ENCODE peak calls at places on chromosomes 3 and 15, in ten cellular contexts. One of them, this sample, is unnamed.

GRCh38 chr3:86923071-86923476 is 67.9 kb downstream of the VGLL3 start:
- DNase-seq in breast epithelium: no peak
- DNase-seq in epithelial cell of esophagus: peak
- DNase-seq in AG04450: peak
- DNase-seq in A549: peak
- DNase-seq in right cardiac atrium: no peak
- DNase-seq in neural progenitor cell: no peak
- DNase-seq in left ventricle myocardium inferior: no peak
- DNase-seq in choroid plexus epithelial cell: peak
- DNase-seq in uterus: no peak
- DNase-seq in this sample: no peak

GRCh38 chr15:38886315-38887163 is 321.9 kb upstream of the RASGRP1 start:
- DNase-seq in breast epithelium: no peak
- DNase-seq in epithelial cell of esophagus: peak
- DNase-seq in AG04450: peak
- DNase-seq in A549: peak
- DNase-seq in right cardiac atrium: no peak
- DNase-seq in neural progenitor cell: no peak
- DNase-seq in left ventricle myocardium inferior: no peak
- DNase-seq in choroid plexus epithelial cell: peak
- DNase-seq in uterus: no peak
- DNase-seq in this sample: no peak

GRCh38 chr3:87069963-87070362 is 79.0 kb upstream of the VGLL3 start:
- DNase-seq in breast epithelium: no peak
- DNase-seq in epithelial cell of esophagus: no peak
- DNase-seq in AG04450: no peak
- DNase-seq in A549: no peak
- DNase-seq in right cardiac atrium: no peak
- DNase-seq in neural progenitor cell: no peak
- DNase-seq in left ventricle myocardium inferior: no peak
- DNase-seq in choroid plexus epithelial cell: no peak
- DNase-seq in uterus: no peak
- DNase-seq in this sample: no peak

GRCh38 chr3:43163895-43164493 is 58.1 kb upstream of the POMGNT2 start:
- DNase-seq in breast epithelium: no peak
- DNase-seq in epithelial cell of esophagus: no peak
- DNase-seq in AG04450: no peak
- DNase-seq in A549: no peak
- DNase-seq in right cardiac atrium: no peak
- DNase-seq in neural progenitor cell: no peak
- DNase-seq in left ventricle myocardium inferior: no peak
- DNase-seq in choroid plexus epithelial cell: no peak
- DNase-seq in uterus: no peak
- DNase-seq in this sample: no peak

GRCh38 chr15:60767134-60767824 is 288.3 kb upstream of the ICE2 start:
- DNase-seq in breast epithelium: no peak
- DNase-seq in epithelial cell of esophagus: no peak
- DNase-seq in AG04450: no peak
- DNase-seq in A549: no peak
- DNase-seq in right cardiac atrium: no peak
- DNase-seq in neural progenitor cell: no peak
- DNase-seq in left ventricle myocardium inferior: no peak
- DNase-seq in choroid plexus epithelial cell: no peak
- DNase-seq in uterus: no peak
- DNase-seq in this sample: no peak

GRCh38 chr3:120114376-120114775 is 20.1 kb upstream of the GSK3B start:
- DNase-seq in breast epithelium: no peak
- DNase-seq in epithelial cell of esophagus: peak
- DNase-seq in AG04450: no peak
- DNase-seq in A549: no peak
- DNase-seq in right cardiac atrium: no peak
- DNase-seq in neural progenitor cell: no peak
- DNase-seq in left ventricle myocardium inferior: no peak
- DNase-seq in choroid plexus epithelial cell: no peak
- DNase-seq in uterus: no peak
- DNase-seq in this sample: no peak

GRCh38 chr3:96796101-96796500 is 18.3 kb upstream of the EPHA6 start:
- DNase-seq in breast epithelium: no peak
- DNase-seq in epithelial cell of esophagus: no peak
- DNase-seq in AG04450: no peak
- DNase-seq in A549: no peak
- DNase-seq in right cardiac atrium: no peak
- DNase-seq in neural progenitor cell: no peak
- DNase-seq in left ventricle myocardium inferior: no peak
- DNase-seq in choroid plexus epithelial cell: no peak
- DNase-seq in uterus: no peak
- DNase-seq in this sample: no peak

GRCh38 chr15:88312941-88313579 is 56.5 kb upstream of the NTRK3 start:
- DNase-seq in breast epithelium: no peak
- DNase-seq in epithelial cell of esophagus: no peak
- DNase-seq in AG04450: no peak
- DNase-seq in A549: no peak
- DNase-seq in right cardiac atrium: no peak
- DNase-seq in neural progenitor cell: no peak
- DNase-seq in left ventricle myocardium inferior: no peak
- DNase-seq in choroid plexus epithelial cell: no peak
- DNase-seq in uterus: no peak
- DNase-seq in this sample: no peak

GRCh38 chr3:103181175-103181574 is 746.4 kb downstream of the ZPLD1 start:
- DNase-seq in breast epithelium: no peak
- DNase-seq in epithelial cell of esophagus: peak
- DNase-seq in AG04450: no peak
- DNase-seq in A549: no peak
- DNase-seq in right cardiac atrium: no peak
- DNase-seq in neural progenitor cell: no peak
- DNase-seq in left ventricle myocardium inferior: no peak
- DNase-seq in choroid plexus epithelial cell: no peak
- DNase-seq in uterus: no peak
- DNase-seq in this sample: no peak

GRCh38 chr3:188349276-188349962 is 195.5 kb downstream of the LPP start:
- DNase-seq in breast epithelium: no peak
- DNase-seq in epithelial cell of esophagus: peak
- DNase-seq in AG04450: no peak
- DNase-seq in A549: no peak
- DNase-seq in right cardiac atrium: peak
- DNase-seq in neural progenitor cell: peak
- DNase-seq in left ventricle myocardium inferior: peak
- DNase-seq in choroid plexus epithelial cell: peak
- DNase-seq in uterus: no peak
- DNase-seq in this sample: no peak

GRCh38 chr3:42674151-42674550 is 11.2 kb upstream of the KLHL40 start:
- DNase-seq in breast epithelium: no peak
- DNase-seq in epithelial cell of esophagus: no peak
- DNase-seq in AG04450: no peak
- DNase-seq in A549: no peak
- DNase-seq in right cardiac atrium: no peak
- DNase-seq in neural progenitor cell: no peak
- DNase-seq in left ventricle myocardium inferior: no peak
- DNase-seq in choroid plexus epithelial cell: peak
- DNase-seq in uterus: no peak
- DNase-seq in this sample: no peak

GRCh38 chr3:143644370-143645089 is 203.7 kb downstream of the SLC9A9 start:
- DNase-seq in breast epithelium: peak
- DNase-seq in epithelial cell of esophagus: peak
- DNase-seq in AG04450: peak
- DNase-seq in A549: peak
- DNase-seq in right cardiac atrium: peak
- DNase-seq in neural progenitor cell: peak
- DNase-seq in left ventricle myocardium inferior: no peak
- DNase-seq in choroid plexus epithelial cell: peak
- DNase-seq in uterus: peak
- DNase-seq in this sample: no peak

GRCh38 chr3:34155108-34155507 is 356.7 kb downstream of the PDCD6IP start:
- DNase-seq in breast epithelium: no peak
- DNase-seq in epithelial cell of esophagus: no peak
- DNase-seq in AG04450: no peak
- DNase-seq in A549: no peak
- DNase-seq in right cardiac atrium: no peak
- DNase-seq in neural progenitor cell: no peak
- DNase-seq in left ventricle myocardium inferior: no peak
- DNase-seq in choroid plexus epithelial cell: peak
- DNase-seq in uterus: no peak
- DNase-seq in this sample: no peak

GRCh38 chr15:68614621-68615035 is 35.8 kb downstream of the CORO2B start:
- DNase-seq in breast epithelium: no peak
- DNase-seq in epithelial cell of esophagus: no peak
- DNase-seq in AG04450: no peak
- DNase-seq in A549: no peak
- DNase-seq in right cardiac atrium: peak
- DNase-seq in neural progenitor cell: peak
- DNase-seq in left ventricle myocardium inferior: peak
- DNase-seq in choroid plexus epithelial cell: no peak
- DNase-seq in uterus: no peak
- DNase-seq in this sample: no peak

GRCh38 chr3:182027366-182027765 is 315.6 kb downstream of the SOX2 start:
- DNase-seq in breast epithelium: no peak
- DNase-seq in epithelial cell of esophagus: peak
- DNase-seq in AG04450: no peak
- DNase-seq in A549: no peak
- DNase-seq in right cardiac atrium: no peak
- DNase-seq in neural progenitor cell: no peak
- DNase-seq in left ventricle myocardium inferior: no peak
- DNase-seq in choroid plexus epithelial cell: peak
- DNase-seq in uterus: no peak
- DNase-seq in this sample: no peak

DNA sequence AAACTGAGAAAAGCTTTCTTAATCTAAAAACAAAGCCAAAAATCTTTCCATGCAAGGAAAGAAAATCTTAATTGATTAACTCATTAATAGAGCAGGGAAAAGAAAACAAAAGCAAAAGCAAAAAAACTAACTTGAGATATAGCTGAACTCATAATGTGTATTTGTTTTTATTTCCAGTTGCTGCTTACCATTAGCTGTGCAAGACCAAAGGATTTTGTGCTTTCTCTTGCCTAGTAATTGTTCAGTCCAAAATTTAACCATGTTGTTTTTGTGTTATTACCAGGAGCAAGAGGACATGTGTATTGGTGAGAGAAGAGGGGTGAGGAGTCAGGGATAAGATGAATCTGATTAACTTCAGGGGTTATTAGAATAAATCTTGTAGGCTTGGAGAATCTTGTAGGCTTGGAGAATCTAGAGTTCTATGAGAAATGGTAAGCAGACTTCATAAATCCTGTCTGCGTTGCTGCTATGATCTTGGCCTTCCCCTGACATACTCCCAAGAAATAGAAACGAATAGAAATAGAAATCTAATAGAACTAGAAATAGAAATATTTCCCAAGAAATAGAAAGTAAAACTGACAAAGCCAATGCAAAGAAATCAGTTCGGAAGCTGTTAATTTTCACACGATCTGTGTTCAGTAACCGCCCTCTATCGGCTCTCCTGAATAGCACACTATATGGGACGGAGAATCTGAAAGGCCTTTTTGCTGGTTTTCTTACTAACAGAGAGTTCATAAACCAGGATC is 72.6 kb upstream of the TNFSF10 start:
- DNase-seq in breast epithelium: no peak
- DNase-seq in epithelial cell of esophagus: peak
- DNase-seq in AG04450: no peak
- DNase-seq in A549: peak
- DNase-seq in right cardiac atrium: no peak
- DNase-seq in neural progenitor cell: peak
- DNase-seq in left ventricle myocardium inferior: no peak
- DNase-seq in choroid plexus epithelial cell: peak
- DNase-seq in uterus: peak
- DNase-seq in this sample: no peak
- H3K4me3 ChIP-seq in breast epithelium: peak
- H3K4me3 ChIP-seq in epithelial cell of esophagus: peak
- H3K4me3 ChIP-seq in AG04450: no peak
- H3K4me3 ChIP-seq in A549: peak
- H3K4me3 ChIP-seq in right cardiac atrium: peak
- H3K4me3 ChIP-seq in neural progenitor cell: no peak
- H3K4me3 ChIP-seq in left ventricle myocardium inferior: peak
- H3K4me3 ChIP-seq in choroid plexus epithelial cell: peak
- H3K4me3 ChIP-seq in uterus: peak
- H3K4me3 ChIP-seq in this sample: peak

GRCh38 chr15:42549782-42550392 is 1.2 kb downstream of the HAUS2 start:
- DNase-seq in breast epithelium: no peak
- DNase-seq in epithelial cell of esophagus: no peak
- DNase-seq in AG04450: no peak
- DNase-seq in A549: no peak
- DNase-seq in right cardiac atrium: no peak
- DNase-seq in neural progenitor cell: no peak
- DNase-seq in left ventricle myocardium inferior: no peak
- DNase-seq in choroid plexus epithelial cell: no peak
- DNase-seq in uterus: no peak
- DNase-seq in this sample: no peak
- H3K4me3 ChIP-seq in breast epithelium: peak
- H3K4me3 ChIP-seq in epithelial cell of esophagus: peak
- H3K4me3 ChIP-seq in AG04450: peak
- H3K4me3 ChIP-seq in A549: peak
- H3K4me3 ChIP-seq in right cardiac atrium: peak
- H3K4me3 ChIP-seq in neural progenitor cell: peak
- H3K4me3 ChIP-seq in left ventricle myocardium inferior: peak
- H3K4me3 ChIP-seq in choroid plexus epithelial cell: peak
- H3K4me3 ChIP-seq in uterus: peak
- H3K4me3 ChIP-seq in this sample: peak

DNA sequence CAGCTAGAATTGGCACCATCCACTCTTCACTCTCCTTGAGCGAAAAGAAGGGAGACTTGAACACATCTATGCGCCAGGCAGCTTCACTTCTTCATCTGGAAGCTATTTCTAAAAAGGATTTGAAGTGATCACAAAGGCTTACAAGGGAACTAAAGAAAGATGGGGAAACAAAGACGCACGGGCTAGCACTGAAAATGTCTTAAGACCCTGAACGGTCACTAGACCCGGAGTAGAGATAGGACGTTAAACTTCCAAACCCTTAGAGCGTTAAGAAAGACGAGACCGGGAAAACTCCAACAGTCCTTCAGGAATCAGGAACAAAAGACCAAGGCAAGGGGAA is 47.5 kb upstream of the EPHB3 start:
- DNase-seq in breast epithelium: no peak
- DNase-seq in epithelial cell of esophagus: no peak
- DNase-seq in AG04450: no peak
- DNase-seq in A549: no peak
- DNase-seq in right cardiac atrium: no peak
- DNase-seq in neural progenitor cell: peak
- DNase-seq in left ventricle myocardium inferior: no peak
- DNase-seq in choroid plexus epithelial cell: no peak
- DNase-seq in uterus: no peak
- DNase-seq in this sample: no peak
- H3K4me3 ChIP-seq in breast epithelium: peak
- H3K4me3 ChIP-seq in epithelial cell of esophagus: no peak
- H3K4me3 ChIP-seq in AG04450: no peak
- H3K4me3 ChIP-seq in A549: no peak
- H3K4me3 ChIP-seq in right cardiac atrium: peak
- H3K4me3 ChIP-seq in neural progenitor cell: peak
- H3K4me3 ChIP-seq in left ventricle myocardium inferior: peak
- H3K4me3 ChIP-seq in choroid plexus epithelial cell: no peak
- H3K4me3 ChIP-seq in uterus: peak
- H3K4me3 ChIP-seq in this sample: no peak

DNA sequence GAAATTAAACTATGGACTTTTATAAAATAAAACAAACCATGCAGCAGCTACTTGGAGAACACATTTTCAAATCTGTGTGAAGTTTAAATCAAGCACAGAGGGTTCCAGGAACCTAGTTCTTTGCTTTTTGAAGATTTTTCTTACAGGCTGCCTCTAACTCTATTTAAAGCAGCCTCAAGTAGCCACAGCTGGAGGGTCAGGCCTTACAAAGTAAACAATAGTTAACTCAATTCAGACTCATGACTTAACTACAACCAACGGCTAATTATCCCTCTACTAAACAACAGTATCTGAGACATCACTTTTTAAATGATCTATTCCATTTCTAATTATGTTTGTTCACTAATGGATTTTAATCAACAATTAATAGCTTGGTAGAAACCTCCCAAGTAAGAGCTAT is 9.8 kb downstream of the LRIG1 start:
- DNase-seq in breast epithelium: no peak
- DNase-seq in epithelial cell of esophagus: no peak
- DNase-seq in AG04450: no peak
- DNase-seq in A549: no peak
- DNase-seq in right cardiac atrium: no peak
- DNase-seq in neural progenitor cell: peak
- DNase-seq in left ventricle myocardium inferior: no peak
- DNase-seq in choroid plexus epithelial cell: peak
- DNase-seq in uterus: no peak
- DNase-seq in this sample: no peak
- H3K4me3 ChIP-seq in breast epithelium: no peak
- H3K4me3 ChIP-seq in epithelial cell of esophagus: no peak
- H3K4me3 ChIP-seq in AG04450: peak
- H3K4me3 ChIP-seq in A549: no peak
- H3K4me3 ChIP-seq in right cardiac atrium: no peak
- H3K4me3 ChIP-seq in neural progenitor cell: peak
- H3K4me3 ChIP-seq in left ventricle myocardium inferior: no peak
- H3K4me3 ChIP-seq in choroid plexus epithelial cell: no peak
- H3K4me3 ChIP-seq in uterus: no peak
- H3K4me3 ChIP-seq in this sample: no peak

This sample was measured in RWPE2.